ENCODE peak calls at places on chromosomes 7 and 10, in six cellular contexts. One of them, this sample, is unnamed. For H3K4me1, the result is how much of the 10 kb centered on the place peaks cover.

GRCh38 chr7:2138146-2138765 is 94.5 kb downstream of the MAD1L1 start:
- DNase-seq in upper lobe of right lung: no peak
- DNase-seq in heart left ventricle: no peak
- DNase-seq in heart right ventricle: peak
- DNase-seq in neuronal stem cell: no peak
- DNase-seq in effector memory CD4-positive, alpha-beta T cell: no peak
- DNase-seq in this sample: no peak

GRCh38 chr10:128657508-128657907 is 531.3 kb upstream of the MKI67 start:
- DNase-seq in upper lobe of right lung: no peak
- DNase-seq in heart left ventricle: no peak
- DNase-seq in heart right ventricle: no peak
- DNase-seq in neuronal stem cell: no peak
- DNase-seq in effector memory CD4-positive, alpha-beta T cell: no peak
- DNase-seq in this sample: no peak

GRCh38 chr10:75245354-75246001 is 9.7 kb upstream of the COMTD1 start:
- DNase-seq in upper lobe of right lung: no peak
- DNase-seq in heart left ventricle: no peak
- DNase-seq in heart right ventricle: no peak
- DNase-seq in neuronal stem cell: no peak
- DNase-seq in effector memory CD4-positive, alpha-beta T cell: no peak
- DNase-seq in this sample: no peak

GRCh38 chr10:18333616-18334015 is 193.4 kb downstream of the CACNB2 start:
- DNase-seq in upper lobe of right lung: no peak
- DNase-seq in heart left ventricle: no peak
- DNase-seq in heart right ventricle: no peak
- DNase-seq in neuronal stem cell: no peak
- DNase-seq in effector memory CD4-positive, alpha-beta T cell: no peak
- DNase-seq in this sample: no peak

GRCh38 chr7:21300692-21301091 is 127.2 kb upstream of the SP4 start:
- DNase-seq in upper lobe of right lung: no peak
- DNase-seq in heart left ventricle: no peak
- DNase-seq in heart right ventricle: no peak
- DNase-seq in neuronal stem cell: no peak
- DNase-seq in effector memory CD4-positive, alpha-beta T cell: no peak
- DNase-seq in this sample: no peak

GRCh38 chr7:41046221-41046761 is 656.6 kb downstream of the INHBA start:
- DNase-seq in upper lobe of right lung: no peak
- DNase-seq in heart left ventricle: no peak
- DNase-seq in heart right ventricle: peak
- DNase-seq in neuronal stem cell: no peak
- DNase-seq in effector memory CD4-positive, alpha-beta T cell: no peak
- DNase-seq in this sample: no peak

GRCh38 chr7:121187676-121188075 is 141.1 kb upstream of the WNT16 start:
- DNase-seq in upper lobe of right lung: no peak
- DNase-seq in heart left ventricle: no peak
- DNase-seq in heart right ventricle: no peak
- DNase-seq in neuronal stem cell: no peak
- DNase-seq in effector memory CD4-positive, alpha-beta T cell: no peak
- DNase-seq in this sample: no peak

GRCh38 chr10:133160813-133161471 is 923 bp downstream of the KNDC1 start:
- DNase-seq in upper lobe of right lung: no peak
- DNase-seq in heart left ventricle: no peak
- DNase-seq in heart right ventricle: no peak
- DNase-seq in neuronal stem cell: no peak
- DNase-seq in effector memory CD4-positive, alpha-beta T cell: no peak
- DNase-seq in this sample: no peak

GRCh38 chr7:20598479-20599419 is 16.7 kb upstream of the ABCB5 start:
- DNase-seq in upper lobe of right lung: no peak
- DNase-seq in heart left ventricle: no peak
- DNase-seq in heart right ventricle: no peak
- DNase-seq in neuronal stem cell: peak
- DNase-seq in effector memory CD4-positive, alpha-beta T cell: no peak
- DNase-seq in this sample: no peak

GRCh38 chr7:134419875-134420274 is 39.0 kb downstream of the AKR1B1 start:
- DNase-seq in upper lobe of right lung: no peak
- DNase-seq in heart left ventricle: no peak
- DNase-seq in heart right ventricle: no peak
- DNase-seq in neuronal stem cell: no peak
- DNase-seq in effector memory CD4-positive, alpha-beta T cell: no peak
- DNase-seq in this sample: no peak

GRCh38 chr7:90111-91063 is 102.0 kb upstream of the FAM20C start:
- DNase-seq in upper lobe of right lung: no peak
- DNase-seq in heart left ventricle: no peak
- DNase-seq in heart right ventricle: no peak
- DNase-seq in neuronal stem cell: no peak
- DNase-seq in effector memory CD4-positive, alpha-beta T cell: no peak
- DNase-seq in this sample: no peak

GRCh38 chr7:12067156-12067831 is 143.8 kb upstream of the TMEM106B start:
- DNase-seq in upper lobe of right lung: no peak
- DNase-seq in heart left ventricle: no peak
- DNase-seq in heart right ventricle: no peak
- DNase-seq in neuronal stem cell: peak
- DNase-seq in effector memory CD4-positive, alpha-beta T cell: peak
- DNase-seq in this sample: peak

GRCh38 chr7:70322786-70323185 is 724.5 kb downstream of the AUTS2 start:
- DNase-seq in upper lobe of right lung: no peak
- DNase-seq in heart left ventricle: no peak
- DNase-seq in heart right ventricle: no peak
- DNase-seq in neuronal stem cell: no peak
- DNase-seq in effector memory CD4-positive, alpha-beta T cell: no peak
- DNase-seq in this sample: no peak

GRCh38 chr7:70060298-70061068 is 462.2 kb downstream of the AUTS2 start:
- DNase-seq in upper lobe of right lung: no peak
- DNase-seq in heart left ventricle: no peak
- DNase-seq in heart right ventricle: no peak
- DNase-seq in neuronal stem cell: no peak
- DNase-seq in effector memory CD4-positive, alpha-beta T cell: no peak
- DNase-seq in this sample: peak

GRCh38 chr7:94779070-94779469 is 123.1 kb upstream of the SGCE start:
- DNase-seq in upper lobe of right lung: no peak
- DNase-seq in heart left ventricle: no peak
- DNase-seq in heart right ventricle: no peak
- DNase-seq in neuronal stem cell: no peak
- DNase-seq in effector memory CD4-positive, alpha-beta T cell: no peak
- DNase-seq in this sample: no peak

GRCh38 chr10:22997102-22997501 is 69.2 kb downstream of the ARMC3 start:
- DNase-seq in upper lobe of right lung: no peak
- DNase-seq in heart left ventricle: no peak
- DNase-seq in heart right ventricle: no peak
- DNase-seq in neuronal stem cell: no peak
- DNase-seq in effector memory CD4-positive, alpha-beta T cell: no peak
- DNase-seq in this sample: no peak

GRCh38 chr10:128147669-128148068 is 21.4 kb upstream of the MKI67 start:
- DNase-seq in upper lobe of right lung: no peak
- DNase-seq in heart left ventricle: no peak
- DNase-seq in heart right ventricle: no peak
- DNase-seq in neuronal stem cell: no peak
- DNase-seq in effector memory CD4-positive, alpha-beta T cell: no peak
- DNase-seq in this sample: no peak

GRCh38 chr7:101232141-101232821 is 5.3 kb downstream of the CLDN15 start:
- DNase-seq in upper lobe of right lung: peak
- DNase-seq in heart left ventricle: no peak
- DNase-seq in heart right ventricle: no peak
- DNase-seq in neuronal stem cell: no peak
- DNase-seq in effector memory CD4-positive, alpha-beta T cell: no peak
- DNase-seq in this sample: peak

GRCh38 chr10:91590142-91590903 is 42.5 kb downstream of the PPP1R3C start:
- DNase-seq in upper lobe of right lung: no peak
- DNase-seq in heart left ventricle: no peak
- DNase-seq in heart right ventricle: peak
- DNase-seq in neuronal stem cell: no peak
- DNase-seq in effector memory CD4-positive, alpha-beta T cell: no peak
- DNase-seq in this sample: no peak

GRCh38 chr10:91593366-91593765 is 39.5 kb downstream of the PPP1R3C start:
- DNase-seq in upper lobe of right lung: no peak
- DNase-seq in heart left ventricle: no peak
- DNase-seq in heart right ventricle: no peak
- DNase-seq in neuronal stem cell: no peak
- DNase-seq in effector memory CD4-positive, alpha-beta T cell: no peak
- DNase-seq in this sample: no peak

GRCh38 chr10:91592282-91593020 is 40.4 kb downstream of the PPP1R3C start:
- DNase-seq in upper lobe of right lung: no peak
- DNase-seq in heart left ventricle: no peak
- DNase-seq in heart right ventricle: no peak
- DNase-seq in neuronal stem cell: no peak
- DNase-seq in effector memory CD4-positive, alpha-beta T cell: no peak
- DNase-seq in this sample: no peak

GRCh38 chr10:91590904-91591791 is 41.7 kb downstream of the PPP1R3C start:
- DNase-seq in upper lobe of right lung: no peak
- DNase-seq in heart left ventricle: no peak
- DNase-seq in heart right ventricle: peak
- DNase-seq in neuronal stem cell: no peak
- DNase-seq in effector memory CD4-positive, alpha-beta T cell: no peak
- DNase-seq in this sample: peak

DNA sequence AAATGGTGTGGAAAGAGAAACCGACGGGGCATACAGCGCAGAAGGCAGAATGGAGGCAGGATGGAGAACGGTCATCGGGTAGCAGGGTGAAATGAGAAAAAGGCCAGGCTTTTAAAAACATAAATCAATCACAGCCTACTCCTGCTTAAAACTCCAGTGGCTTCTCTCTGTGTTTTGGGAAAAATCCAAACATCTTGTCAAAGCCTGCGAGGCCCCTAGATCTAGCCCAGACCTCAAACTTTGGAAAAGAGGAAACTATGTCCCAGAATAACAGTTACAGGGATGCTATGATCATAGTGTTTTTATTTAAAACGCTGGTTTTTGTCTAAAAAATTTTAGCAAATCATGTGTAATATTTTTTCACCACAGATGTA is 41.1 kb downstream of the PPP1R3C start:
- DNase-seq in upper lobe of right lung: no peak
- DNase-seq in heart left ventricle: no peak
- DNase-seq in heart right ventricle: no peak
- DNase-seq in neuronal stem cell: no peak
- DNase-seq in effector memory CD4-positive, alpha-beta T cell: no peak
- DNase-seq in this sample: no peak
- H3K4me1 ChIP-seq in upper lobe of right lung: under half
- H3K4me1 ChIP-seq in heart left ventricle: half or more
- H3K4me1 ChIP-seq in heart right ventricle: half or more
- H3K4me1 ChIP-seq in neuronal stem cell: under half
- H3K4me1 ChIP-seq in effector memory CD4-positive, alpha-beta T cell: under half
- H3K4me1 ChIP-seq in this sample: under half

DNA sequence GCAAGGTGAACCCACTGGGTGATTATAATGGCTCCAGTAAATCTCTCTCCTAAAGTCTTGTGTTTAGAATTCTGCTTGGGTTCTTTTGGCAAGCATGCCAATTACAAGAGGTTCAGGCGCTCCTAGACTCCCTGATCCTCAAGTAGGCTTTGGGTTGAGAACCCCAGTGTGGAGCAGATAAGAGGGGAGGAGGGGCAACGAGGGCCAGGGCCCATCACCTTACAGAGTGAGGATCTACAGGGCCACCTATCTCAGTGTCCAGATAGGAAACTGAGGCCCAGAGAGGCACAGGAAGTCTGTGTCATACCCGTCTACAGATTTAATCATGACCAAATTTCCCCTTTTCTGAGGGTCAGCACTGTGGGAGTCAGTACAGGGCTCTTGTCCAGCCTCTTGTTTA is 4.5 kb downstream of the TACR2 start:
- DNase-seq in upper lobe of right lung: no peak
- DNase-seq in heart left ventricle: no peak
- DNase-seq in heart right ventricle: no peak
- DNase-seq in neuronal stem cell: no peak
- DNase-seq in effector memory CD4-positive, alpha-beta T cell: no peak
- DNase-seq in this sample: no peak
- H3K4me1 ChIP-seq in upper lobe of right lung: under half
- H3K4me1 ChIP-seq in heart left ventricle: under half
- H3K4me1 ChIP-seq in heart right ventricle: under half
- H3K4me1 ChIP-seq in neuronal stem cell: under half
- H3K4me1 ChIP-seq in effector memory CD4-positive, alpha-beta T cell: under half
- H3K4me1 ChIP-seq in this sample: under half

DNA sequence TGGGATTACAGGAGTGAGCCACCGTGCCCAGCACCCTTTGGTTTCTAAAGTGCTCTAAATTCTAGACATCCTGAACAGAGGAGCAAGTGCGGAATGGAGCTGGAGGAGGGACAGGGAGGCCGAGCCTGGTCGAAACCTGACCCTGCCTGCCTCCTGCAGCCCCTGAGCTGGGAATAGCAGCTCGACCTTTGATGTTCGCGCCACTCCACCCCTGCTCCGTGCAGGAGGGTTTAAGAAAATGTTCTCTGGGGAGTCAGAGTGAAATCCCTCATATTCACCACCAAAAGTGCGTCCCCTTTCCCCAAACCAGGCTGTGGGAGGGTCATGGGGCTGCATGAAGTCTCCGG is 1.8 kb downstream of the PGAM2 start:
- DNase-seq in upper lobe of right lung: no peak
- DNase-seq in heart left ventricle: no peak
- DNase-seq in heart right ventricle: no peak
- DNase-seq in neuronal stem cell: no peak
- DNase-seq in effector memory CD4-positive, alpha-beta T cell: no peak
- DNase-seq in this sample: no peak
- H3K4me1 ChIP-seq in upper lobe of right lung: under half
- H3K4me1 ChIP-seq in heart left ventricle: under half
- H3K4me1 ChIP-seq in heart right ventricle: half or more
- H3K4me1 ChIP-seq in neuronal stem cell: under half
- H3K4me1 ChIP-seq in effector memory CD4-positive, alpha-beta T cell: under half
- H3K4me1 ChIP-seq in this sample: under half

DNA sequence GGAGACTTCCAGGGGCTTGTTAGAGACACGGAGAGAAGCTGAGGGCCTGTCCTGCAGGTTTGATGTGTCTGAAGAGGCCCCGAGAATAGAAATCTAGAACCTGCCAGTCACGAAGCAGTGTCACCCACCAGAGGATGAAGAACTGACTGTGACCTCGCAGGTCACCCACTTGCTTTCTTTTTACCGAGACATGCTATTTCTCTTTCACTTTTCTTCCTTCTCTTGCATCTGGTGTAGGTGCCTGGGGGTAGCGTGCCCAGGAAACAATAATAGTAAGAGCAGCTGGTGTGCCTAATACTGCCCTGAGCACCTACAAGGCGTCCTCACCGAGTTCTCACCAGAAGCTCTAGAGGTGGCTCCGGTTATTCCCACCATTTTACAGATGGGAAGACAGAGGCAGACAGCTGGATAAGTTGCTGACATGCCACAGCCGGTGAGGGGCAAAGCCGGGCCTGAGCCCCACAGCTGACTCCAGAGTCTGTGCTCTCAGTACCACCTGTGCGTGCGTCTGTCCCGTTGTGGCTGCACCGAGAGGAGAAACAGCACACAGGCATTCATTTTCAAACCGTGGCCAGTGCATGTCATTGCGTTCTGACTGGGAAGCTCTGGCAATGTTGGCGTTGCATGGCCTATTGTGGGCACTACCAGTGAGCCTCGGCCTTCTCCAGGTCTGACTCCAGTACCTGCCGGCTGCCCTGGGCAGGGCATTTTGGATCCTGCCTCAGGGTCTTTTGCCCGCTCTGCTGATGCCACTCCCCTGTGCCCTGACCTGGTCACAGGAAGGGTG is 7.8 kb downstream of the CHST3 start:
- DNase-seq in upper lobe of right lung: no peak
- DNase-seq in heart left ventricle: no peak
- DNase-seq in heart right ventricle: no peak
- DNase-seq in neuronal stem cell: no peak
- DNase-seq in effector memory CD4-positive, alpha-beta T cell: no peak
- DNase-seq in this sample: no peak
- H3K4me1 ChIP-seq in upper lobe of right lung: under half
- H3K4me1 ChIP-seq in heart left ventricle: half or more
- H3K4me1 ChIP-seq in heart right ventricle: half or more
- H3K4me1 ChIP-seq in neuronal stem cell: under half
- H3K4me1 ChIP-seq in effector memory CD4-positive, alpha-beta T cell: under half
- H3K4me1 ChIP-seq in this sample: under half

This sample was measured in Caco-2.